ENCODE peak calls at places on chromosomes 16 and 17, in four cellular contexts. C is gastrocnemius medialis, V is uterus, K is A549. P is an unnamed sample.

GRCh38 chr16:72427001-72427785 is 255.2 kb upstream of the PMFBP1 start:
- DNase-seq in V (no peak), K (no peak), C (no peak), P (no peak)

GRCh38 chr17:62643496-62643895 is 16.0 kb downstream of the MRC2 start:
- DNase-seq in K (no peak), C (no peak), V (no peak), P (no peak)

GRCh38 chr17:70604854-70605253 is 435.5 kb downstream of the KCNJ2 start:
- DNase-seq in C (no peak), V (no peak), K (peak; percentile 11), P (no peak)

GRCh38 chr17:14010999-14011692 is 58.2 kb upstream of the COX10 start:
- DNase-seq in K (no peak), C (no peak), V (no peak), P (no peak)

GRCh38 chr17:72556944-72557826 is 436.4 kb downstream of the SOX9 start:
- DNase-seq in C (peak; percentile 14), K (peak; percentile 83), V (peak; percentile 20), P (peak; percentile 25)

GRCh38 chr17:9024497-9024896 is 3.2 kb downstream of the NTN1 start:
- DNase-seq in V (no peak), C (no peak), K (no peak), P (no peak)

GRCh38 chr17:31470592-31470991 is 79.1 kb downstream of the RAB11FIP4 start:
- DNase-seq in V (no peak), C (no peak), K (no peak), P (no peak)

GRCh38 chr17:2034157-2034556 is 4.2 kb downstream of the DPH1 start:
- DNase-seq in K (no peak), V (no peak), C (no peak), P (no peak)

GRCh38 chr16:68285683-68286082 is 21.4 kb downstream of the SLC7A6 start:
- DNase-seq in C (no peak), K (no peak), V (no peak), P (no peak)

GRCh38 chr17:67520916-67521772 is 144.1 kb downstream of the PITPNC1 start:
- DNase-seq in C (no peak), V (no peak), K (no peak), P (peak; percentile 10)

GRCh38 chr17:11814655-11815262 is 182.5 kb downstream of the ZNF18 start:
- DNase-seq in V (no peak), C (no peak), K (no peak), P (no peak)

GRCh38 chr17:32551186-32551955 is 64.6 kb downstream of the CDK5R1 start:
- DNase-seq in V (no peak), K (no peak), C (no peak), P (no peak)

GRCh38 chr17:1647802-1648581 is 1.7 kb downstream of the RILP start:
- DNase-seq in V (no peak), C (peak; percentile 25), K (peak; percentile 67), P (no peak)

GRCh38 chr16:64428463-64428862 is 693.4 kb downstream of the CDH11 start:
- DNase-seq in K (no peak), V (no peak), C (no peak), P (no peak)

GRCh38 chr16:89422905-89423630 is 67.3 kb downstream of the ANKRD11 start:
- DNase-seq in V (no peak), C (no peak), K (no peak), P (no peak)

GRCh38 chr16:9852003-9852402 is 330.2 kb downstream of the GRIN2A start:
- DNase-seq in C (no peak), V (no peak), K (no peak), P (no peak)

GRCh38 chr17:15247891-15248529 is 17.1 kb downstream of the PMP22 start:
- DNase-seq in C (no peak), V (no peak), K (peak; percentile 31), P (no peak)

GRCh38 chr16:79128706-79129105 is 471.8 kb downstream of the MAF start:
- DNase-seq in V (no peak), C (no peak), K (no peak), P (no peak)

GRCh38 chr16:2686912-2687507 is 4.7 kb downstream of the KCTD5 start:
- DNase-seq in C (peak; percentile 31), V (no peak), K (no peak), P (no peak)

GRCh38 chr17:7886227-7887037 is 2.2 kb upstream of the CHD3 start:
- DNase-seq in C (no peak), K (peak; percentile 51), V (peak; percentile 52), P (no peak)

GRCh38 chr16:15996432-15997109 is 47.2 kb downstream of the ABCC1 start:
- DNase-seq in C (peak; percentile 73), K (peak; percentile 94), V (peak; percentile 61), P (no peak)

GRCh38 chr17:74343526-74344284 is 17.7 kb downstream of the KIF19 start:
- DNase-seq in V (no peak), K (no peak), C (no peak), P (no peak)

GRCh38 chr17:2262146-2262587 is 41.4 kb downstream of the SMG6 start:
- DNase-seq in K (peak; percentile 35), C (no peak), V (no peak), P (no peak)

GRCh38 chr17:55366020-55366481 is 55.6 kb downstream of the MMD start:
- DNase-seq in C (no peak), V (no peak), K (no peak), P (no peak)

GRCh38 chr17:58083491-58084316 is 485 bp downstream of the DYNLL2 start:
- DNase-seq in V (peak; percentile 59), C (peak; percentile 74), K (peak; percentile 46), P (no peak)

GRCh38 chr17:81871387-81872120 is 417 bp upstream of the ARHGDIA start:
- DNase-seq in C (peak; percentile 94), K (peak; percentile 95), V (peak; percentile 94), P (no peak)
- TF ChIP-seq CTCF in C (peak; percentile 66), K (no peak), V (peak; percentile 66), P (peak; percentile 45)

DNA sequence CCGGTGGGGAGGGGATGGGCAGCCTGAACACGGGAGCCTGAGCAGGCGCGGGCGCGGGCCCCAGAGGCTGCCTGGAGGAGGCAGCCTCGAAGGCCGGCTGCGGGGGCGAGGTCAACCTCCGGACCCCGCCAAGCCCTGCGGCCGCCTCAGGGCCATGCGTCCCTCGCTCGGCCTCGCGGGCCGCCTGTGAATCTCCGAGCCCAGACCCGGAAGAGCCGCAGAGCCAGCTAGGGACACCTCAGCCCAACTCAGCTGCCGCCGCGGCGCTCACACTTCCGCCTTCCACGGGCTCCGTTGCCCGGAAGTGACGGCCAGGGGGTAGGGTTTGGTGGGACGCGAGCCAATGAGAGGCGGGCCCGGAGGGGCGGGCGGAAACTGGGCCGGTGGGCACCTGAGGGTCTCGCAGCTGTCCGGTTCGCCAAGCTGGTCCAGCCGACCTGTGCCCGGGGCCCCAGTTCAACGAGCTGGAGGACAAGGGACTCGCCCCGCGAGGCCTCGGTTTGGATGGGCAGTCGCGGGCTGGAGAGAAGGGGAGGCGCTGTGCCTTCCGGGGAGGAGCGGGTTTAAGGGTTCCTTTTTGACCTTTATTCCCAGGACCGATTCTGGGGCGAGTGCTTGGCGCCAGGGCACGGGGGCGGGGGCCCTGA is at the start of gene SLC38A10:
- DNase-seq in C (peak; percentile 84), K (peak; percentile 87), V (peak; percentile 91), P (no peak)
- TF ChIP-seq CTCF in C (no peak), K (no peak), V (peak; percentile 36), P (no peak)

GRCh38 chr17:50266384-50267073 is 7.7 kb upstream of the TMEM92 start:
- DNase-seq in V (peak; percentile 80), K (peak; percentile 47), C (no peak), P (peak; percentile 69)
- TF ChIP-seq CTCF in V (no peak), K (no peak), C (no peak), P (no peak)

GRCh38 chr17:64039106-64039400 is 18.6 kb upstream of the ICAM2 start:
- DNase-seq in C (no peak), V (no peak), K (no peak), P (no peak)
- TF ChIP-seq CTCF in C (no peak), V (no peak), K (no peak), P (no peak)

GRCh38 chr17:39863918-39864746 is at the start of gene IKZF3:
- DNase-seq in V (peak; percentile 19), K (peak; percentile 62), C (peak; percentile 16), P (peak; percentile 50)
- TF ChIP-seq CTCF in V (no peak), K (no peak), C (no peak), P (peak; percentile 71)

DNA sequence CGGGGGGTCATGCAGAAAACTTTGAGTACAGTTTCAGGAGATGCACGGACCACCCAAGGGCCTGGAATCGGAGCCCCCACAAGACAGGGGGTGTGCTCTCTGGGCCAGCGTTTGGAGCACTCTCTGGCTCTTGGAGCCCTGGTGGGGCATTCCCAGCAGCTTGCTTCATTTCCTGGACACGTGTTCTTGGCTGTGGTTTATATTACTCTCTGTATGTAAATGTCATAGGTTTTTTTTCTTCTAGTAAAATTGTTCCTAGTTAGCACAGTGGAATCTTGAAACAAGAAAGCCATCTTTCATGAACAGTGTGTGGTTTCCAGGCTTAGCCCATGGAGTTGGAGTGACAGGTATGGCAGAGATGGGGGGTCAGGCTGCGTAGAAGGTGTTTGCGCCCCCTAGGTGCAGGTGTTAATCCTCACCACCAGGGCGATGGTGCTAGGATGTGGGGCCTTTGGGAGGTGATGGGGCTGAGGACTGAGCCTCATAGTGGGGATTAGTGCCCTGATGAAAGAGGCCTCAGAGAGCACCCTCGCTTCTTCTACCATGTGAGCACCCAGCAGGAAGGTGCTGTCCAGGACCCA is 79.8 kb downstream of the JPH3 start:
- DNase-seq in V (no peak), C (no peak), K (peak; percentile 48), P (no peak)
- TF ChIP-seq CTCF in V (no peak), C (no peak), K (no peak), P (peak; percentile 30)

GRCh38 chr16:67173808-67174705 is 3.7 kb downstream of the NOL3 start:
- DNase-seq in K (peak; percentile 91), V (peak; percentile 76), C (peak; percentile 96), P (peak; percentile 92)
- TF ChIP-seq CTCF in K (peak; percentile 26), V (peak; percentile 43), C (peak; percentile 29), P (peak; percentile 54)

DNA sequence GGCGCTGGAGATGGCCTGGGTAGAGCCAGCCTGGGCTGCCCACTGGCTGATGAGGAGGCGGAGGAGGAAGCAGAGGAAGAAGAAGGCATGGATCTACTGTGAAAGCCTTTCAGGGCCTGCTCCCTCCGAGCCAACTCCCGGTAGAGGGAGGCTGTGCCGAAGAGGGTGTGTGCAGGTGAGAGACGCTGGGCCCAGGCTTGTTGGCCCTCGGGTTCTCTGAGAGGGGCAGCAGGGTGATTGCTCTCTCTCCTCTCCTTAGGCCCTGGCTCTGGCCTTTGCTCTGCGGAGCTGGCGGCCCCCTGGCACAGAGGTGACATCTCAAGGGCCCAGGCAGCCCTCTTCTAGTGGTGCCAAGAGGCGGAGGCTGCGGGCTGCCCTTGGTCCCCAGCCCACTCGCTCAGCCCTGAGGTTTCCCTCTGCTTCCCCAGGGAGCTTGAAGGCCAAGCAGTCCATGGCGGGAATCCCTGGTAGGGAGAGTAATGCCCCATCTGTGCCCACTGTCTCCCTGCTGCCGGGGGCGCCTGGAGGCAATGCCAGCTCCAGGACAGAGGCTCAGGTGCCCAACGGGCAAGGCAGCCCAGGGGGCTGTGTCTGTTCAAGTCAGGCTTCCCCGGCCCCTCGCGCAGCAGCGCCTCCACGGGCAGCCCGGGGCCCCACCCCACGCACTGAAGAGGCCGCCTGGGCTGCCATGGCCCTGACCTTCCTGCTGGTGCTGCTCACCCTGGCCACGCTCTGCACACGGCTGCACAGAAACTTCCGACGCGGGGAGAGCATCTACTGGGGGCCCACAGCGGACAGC is 3.6 kb downstream of the TP53I13 start:
- DNase-seq in V (peak; percentile 31), C (peak; percentile 23), K (no peak), P (no peak)
- TF ChIP-seq CTCF in V (no peak), C (no peak), K (no peak), P (no peak)